ENCODE peak calls at places on chromosomes 13 and 19, in eight cellular contexts. Z is right atrium auricular region, G is nephron progenitor cell, I is MCF 10A, F is GM10248, E is lower leg skin, K is adrenal gland, H is GM12864. C is an unnamed sample.

GRCh38 chr13:26978081-26978860 is 193.3 kb downstream of the USP12 start:
- DNase-seq in Z (no peak), G (peak), I (no peak), F (no peak), E (no peak), K (no peak), H (no peak), C (no peak)

GRCh38 chr13:52652980-52653303 is 306 bp downstream of the SUGT1 start:
- DNase-seq in Z (no peak), G (peak), I (no peak), F (peak), E (no peak), K (no peak), H (no peak), C (no peak)

GRCh38 chr13:45615501-45616101 is at the start of gene ERICH6B:
- DNase-seq in Z (no peak), G (peak), I (no peak), F (no peak), E (no peak), K (peak), H (no peak), C (peak)

GRCh38 chr13:31774186-31774585 is 34.9 kb downstream of the RXFP2 start:
- DNase-seq in Z (no peak), G (no peak), I (no peak), F (no peak), E (no peak), K (no peak), H (no peak), C (no peak)

GRCh38 chr19:51365211-51366049 is 758 bp downstream of the ETFB start:
- DNase-seq in Z (peak), G (no peak), I (peak), F (no peak), E (no peak), K (peak), H (no peak), C (peak)

GRCh38 chr19:2719910-2720776 is 1.0 kb downstream of the DIRAS1 start:
- DNase-seq in Z (no peak), G (peak), I (peak), F (no peak), E (no peak), K (no peak), H (no peak), C (no peak)

GRCh38 chr19:1223018-1223855 is 14.6 kb downstream of the CBARP start:
- DNase-seq in Z (no peak), G (peak), I (no peak), F (peak), E (no peak), K (peak), H (no peak), C (peak)

GRCh38 chr13:42615691-42616090 is 41.7 kb downstream of the TNFSF11 start:
- DNase-seq in Z (no peak), G (no peak), I (peak), F (no peak), E (no peak), K (no peak), H (no peak), C (no peak)

GRCh38 chr13:32134991-32135390 is 103.4 kb downstream of the FRY start:
- DNase-seq in Z (no peak), G (no peak), I (no peak), F (no peak), E (no peak), K (no peak), H (no peak), C (no peak)

GRCh38 chr19:1856698-1857603 is 6.4 kb downstream of the KLF16 start:
- DNase-seq in Z (peak), G (peak), I (peak), F (peak), E (peak), K (peak), H (peak), C (peak)

GRCh38 chr19:43504426-43505185 is at the start of gene PHLDB3:
- DNase-seq in Z (no peak), G (peak), I (no peak), F (no peak), E (no peak), K (peak), H (no peak), C (peak)

GRCh38 chr13:74056829-74057564 is 77.2 kb downstream of the KLF12 start:
- DNase-seq in Z (peak), G (no peak), I (no peak), F (no peak), E (no peak), K (peak), H (no peak), C (no peak)

GRCh38 chr13:74550039-74550438 is 415.8 kb upstream of the KLF12 start:
- DNase-seq in Z (no peak), G (no peak), I (no peak), F (no peak), E (no peak), K (no peak), H (no peak), C (no peak)

GRCh38 chr13:109357751-109358150 is 428.6 kb downstream of the IRS2 start:
- DNase-seq in Z (no peak), G (no peak), I (no peak), F (no peak), E (no peak), K (no peak), H (no peak), C (no peak)

GRCh38 chr13:113203507-113204377 is 4.7 kb downstream of the PCID2 start:
- DNase-seq in Z (no peak), G (no peak), I (no peak), F (no peak), E (no peak), K (no peak), H (no peak), C (no peak)

GRCh38 chr19:34428549-34429285 is 536 bp downstream of the UBA2 start:
- DNase-seq in Z (no peak), G (no peak), I (peak), F (peak), E (no peak), K (peak), H (no peak), C (peak)

GRCh38 chr13:73035660-73036059 is 23.1 kb upstream of the KLF5 start:
- DNase-seq in Z (no peak), G (no peak), I (no peak), F (no peak), E (no peak), K (no peak), H (no peak), C (no peak)

GRCh38 chr13:100491164-100491847 is 97.3 kb downstream of the GGACT start:
- DNase-seq in Z (peak), G (no peak), I (peak), F (no peak), E (no peak), K (peak), H (no peak), C (no peak)

GRCh38 chr19:4058696-4059492 is 7.8 kb downstream of the ZBTB7A start:
- DNase-seq in Z (no peak), G (no peak), I (no peak), F (no peak), E (no peak), K (no peak), H (no peak), C (no peak)

GRCh38 chr19:45305421-45305820 is 17.3 kb downstream of the CKM start:
- DNase-seq in Z (no peak), G (no peak), I (no peak), F (no peak), E (no peak), K (no peak), H (no peak), C (peak)

GRCh38 chr13:33183431-33184130 is 102.0 kb downstream of the STARD13 start:
- DNase-seq in Z (no peak), G (no peak), I (no peak), F (no peak), E (no peak), K (no peak), H (no peak), C (no peak)

DNA sequence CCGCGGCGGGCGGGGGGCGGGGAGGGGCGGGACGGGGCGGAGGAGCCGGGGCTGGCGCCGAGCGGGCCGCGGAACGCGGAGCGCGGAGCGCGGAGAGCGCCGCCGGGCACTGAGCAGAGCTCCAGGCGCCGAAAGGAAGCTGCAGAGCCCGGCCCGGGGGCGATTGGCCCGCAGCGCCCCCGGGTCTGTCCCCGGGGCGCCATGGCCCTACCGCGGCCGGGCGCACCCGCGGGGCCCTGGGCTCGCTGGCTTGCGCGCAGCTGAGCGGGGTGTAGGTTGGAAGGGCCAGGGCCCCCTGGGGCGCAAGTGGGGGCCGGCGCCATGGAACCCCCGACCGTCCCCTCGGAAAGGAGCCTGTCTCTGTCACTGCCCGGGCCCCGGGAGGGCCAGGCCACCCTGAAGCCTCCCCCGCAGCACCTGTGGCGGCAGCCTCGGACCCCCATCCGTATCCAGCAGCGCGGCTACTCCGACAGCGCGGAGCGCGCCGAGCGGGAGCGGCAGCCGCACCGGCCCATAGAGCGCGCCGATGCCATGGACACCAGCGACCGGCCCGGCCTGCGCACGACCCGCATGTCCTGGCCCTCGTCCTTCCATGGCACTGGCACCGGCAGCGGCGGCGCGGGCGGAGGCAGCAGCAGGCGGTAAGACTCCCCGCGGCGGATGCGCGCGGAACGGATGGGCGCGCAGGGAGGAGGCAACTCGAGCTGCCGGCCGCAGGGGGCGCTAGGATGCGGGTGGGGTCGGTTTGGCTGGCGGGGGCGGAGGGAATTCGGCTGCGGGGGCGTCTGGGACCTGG is at the start of gene PDE4A:
- DNase-seq in Z (no peak), G (peak), I (peak), F (peak), E (no peak), K (no peak), H (no peak), C (peak)
- TF ChIP-seq CTCF in Z (no peak), G (peak), I (peak), F (peak), E (no peak), K (no peak), H (peak), C (peak)

GRCh38 chr19:5557691-5558090 is 10.1 kb downstream of the TINCR start:
- DNase-seq in Z (no peak), G (no peak), I (peak), F (no peak), E (peak), K (no peak), H (no peak), C (no peak)
- TF ChIP-seq CTCF in Z (no peak), G (no peak), I (no peak), F (no peak), E (no peak), K (no peak), H (no peak), C (no peak)

GRCh38 chr19:35510626-35510964 is 2.9 kb downstream of the DMKN start:
- DNase-seq in Z (no peak), G (no peak), I (no peak), F (no peak), E (no peak), K (no peak), H (no peak), C (no peak)
- TF ChIP-seq CTCF in Z (no peak), G (no peak), I (no peak), F (no peak), E (no peak), K (peak), H (no peak), C (peak)

DNA sequence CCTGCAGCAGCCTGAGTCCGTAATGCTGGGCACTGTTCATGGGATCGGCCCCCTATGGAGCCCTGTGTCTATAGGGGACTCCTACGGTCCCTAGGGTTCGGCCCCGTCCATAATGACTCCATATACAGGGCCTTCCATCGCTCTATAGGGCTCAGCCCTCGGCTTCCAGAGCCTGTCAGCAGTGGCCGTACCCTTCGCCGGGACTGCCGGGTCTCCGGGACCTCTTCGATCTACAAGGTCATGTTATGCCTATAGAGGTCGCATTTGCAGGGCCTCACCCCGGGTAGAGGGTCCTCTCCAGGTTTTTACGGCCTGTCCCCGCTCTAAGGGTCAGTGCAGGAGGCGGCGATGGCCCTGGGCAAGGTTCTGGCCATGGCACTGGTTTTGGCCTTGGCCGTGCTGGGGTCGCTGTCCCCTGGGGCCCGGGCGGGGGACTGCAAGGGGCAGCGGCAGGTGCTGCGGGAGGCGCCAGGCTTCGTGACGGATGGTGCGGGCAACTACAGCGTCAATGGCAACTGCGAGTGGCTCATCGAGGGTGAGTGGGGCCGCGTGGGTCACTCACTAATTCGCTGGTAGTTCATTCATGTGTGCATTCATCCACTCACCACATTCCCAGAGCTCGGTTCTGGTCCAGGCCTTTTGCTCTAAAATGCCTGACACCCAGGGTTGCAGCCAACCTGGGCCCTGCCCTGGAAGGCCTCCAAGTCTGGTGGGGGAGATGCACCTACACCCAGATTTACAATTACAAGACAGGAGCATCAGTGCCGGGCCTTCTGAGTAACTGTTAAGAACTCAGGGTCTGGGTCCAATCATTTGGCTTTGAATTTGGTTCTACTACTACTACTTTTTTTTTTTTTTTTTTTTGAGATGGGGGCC is 699 bp downstream of the MEGF8 start:
- DNase-seq in Z (peak), G (peak), I (no peak), F (peak), E (no peak), K (peak), H (no peak), C (peak)
- TF ChIP-seq CTCF in Z (no peak), G (peak), I (peak), F (peak), E (no peak), K (no peak), H (peak), C (no peak)

GRCh38 chr19:40603071-40603718 is 2.0 kb downstream of the LTBP4 start:
- DNase-seq in Z (no peak), G (no peak), I (no peak), F (no peak), E (no peak), K (no peak), H (no peak), C (no peak)
- TF ChIP-seq CTCF in Z (no peak), G (no peak), I (no peak), F (no peak), E (no peak), K (no peak), H (peak), C (no peak)

C was measured in activated CD8-positive, alpha-beta T cell treated with anti-CD3 and anti-CD28 coated beads for 36 hours.